ENCODE peak calls at places on chromosomes 5 and 9, in eight cellular contexts. C is body of pancreas; R is left ventricle myocardium inferior; X is ovary; Y is left lung; F is CD8-positive, alpha-beta T cell; P is K562; J is hepatocyte. S is an unnamed sample.
A peak's percentile ranks its signal among the peaks of the same experiment; 100 is the strongest.

GRCh38 chr9:38017149-38017884 is 51.7 kb downstream of the SHB start:
- DNase-seq in C (peak; percentile 72), R (peak; percentile 71), X (no peak), Y (peak; percentile 69), F (no peak), P (no peak), J (no peak), S (peak; percentile 83)

GRCh38 chr5:111530298-111530740 is 18.0 kb upstream of the STARD4 start:
- DNase-seq in C (peak; percentile 16), R (peak; percentile 69), X (no peak), Y (peak; percentile 89), F (peak; percentile 64), P (peak; percentile 63), J (peak; percentile 76), S (peak; percentile 21)

GRCh38 chr9:127854169-127854833 is at the start of gene ENG:
- DNase-seq in C (peak; percentile 47), R (peak; percentile 90), X (peak; percentile 92), Y (peak; percentile 82), F (no peak), P (no peak), J (peak; percentile 55), S (peak; percentile 50)

GRCh38 chr5:156093024-156093423 is 233.9 kb upstream of the SGCD start:
- DNase-seq in C (no peak), R (no peak), X (no peak), Y (no peak), F (no peak), P (no peak), J (no peak), S (no peak)

GRCh38 chr9:75197521-75197920 is 109.2 kb downstream of the OSTF1 start:
- DNase-seq in C (no peak), R (no peak), X (no peak), Y (no peak), F (no peak), P (no peak), J (peak; percentile 13), S (no peak)

GRCh38 chr9:89597711-89598707 is 6.8 kb upstream of the GADD45G start:
- DNase-seq in C (peak; percentile 75), R (no peak), X (peak; percentile 60), Y (no peak), F (peak; percentile 26), P (peak; percentile 23), J (peak; percentile 78), S (no peak)

GRCh38 chr9:118959366-118959765 is 409.9 kb downstream of the BRINP1 start:
- DNase-seq in C (no peak), R (no peak), X (no peak), Y (no peak), F (no peak), P (no peak), J (no peak), S (no peak)

GRCh38 chr9:122228906-122229837 is at the start of gene LHX6:
- DNase-seq in C (no peak), R (no peak), X (no peak), Y (no peak), F (no peak), P (peak; percentile 82), J (no peak), S (no peak)

GRCh38 chr5:81417052-81417451 is 23.1 kb upstream of the ACOT12 start:
- DNase-seq in C (no peak), R (no peak), X (no peak), Y (no peak), F (no peak), P (no peak), J (no peak), S (no peak)

GRCh38 chr5:139882961-139883539 is 87.4 kb downstream of the PSD2 start:
- DNase-seq in C (no peak), R (no peak), X (no peak), Y (no peak), F (no peak), P (peak; percentile 32), J (peak; percentile 34), S (peak; percentile 80)

GRCh38 chr5:176727528-176727900 is 80.2 kb downstream of the TSPAN17 start:
- DNase-seq in C (no peak), R (no peak), X (no peak), Y (no peak), F (no peak), P (no peak), J (no peak), S (no peak)

GRCh38 chr9:134390537-134390936 is 64.3 kb downstream of the RXRA start:
- DNase-seq in C (no peak), R (no peak), X (no peak), Y (no peak), F (peak; percentile 43), P (no peak), J (no peak), S (no peak)
- H3K4me1 ChIP-seq in C (peaks cover 67% of the 10 kb centered on the region), R (peaks cover 98% of the 10 kb centered on the region), X (peaks cover 28% of the 10 kb centered on the region), Y (peaks cover 97% of the 10 kb centered on the region), F (peaks cover 52% of the 10 kb centered on the region), P (peaks cover 57% of the 10 kb centered on the region), J (peaks cover 32% of the 10 kb centered on the region), S (peaks cover 8% of the 10 kb centered on the region)

GRCh38 chr9:98008764-98009163 is 25.6 kb downstream of the ANP32B start:
- DNase-seq in C (no peak), R (no peak), X (no peak), Y (no peak), F (no peak), P (no peak), J (no peak), S (no peak)

GRCh38 chr9:98010450-98010849 is 27.3 kb downstream of the ANP32B start:
- DNase-seq in C (no peak), R (no peak), X (no peak), Y (no peak), F (no peak), P (peak; percentile 38), J (peak; percentile 56), S (no peak)

GRCh38 chr9:98009926-98010325 is 26.8 kb downstream of the ANP32B start:
- DNase-seq in C (no peak), R (no peak), X (no peak), Y (no peak), F (no peak), P (no peak), J (no peak), S (no peak)

GRCh38 chr9:98009437-98009836 is 26.3 kb downstream of the ANP32B start:
- DNase-seq in C (no peak), R (no peak), X (no peak), Y (no peak), F (no peak), P (no peak), J (no peak), S (no peak)

GRCh38 chr9:98011122-98011521 is 28.0 kb downstream of the ANP32B start:
- DNase-seq in C (no peak), R (no peak), X (no peak), Y (no peak), F (no peak), P (no peak), J (no peak), S (no peak)
- H3K4me3 ChIP-seq in C (no peak overlapping the region), R (no peak overlapping the region), X (no peak overlapping the region), Y (no peak overlapping the region), F (no peak overlapping the region), P (no peak overlapping the region), J (no peak overlapping the region), S (no peak overlapping the region)

GRCh38 chr5:109863752-109864151 is 174.0 kb downstream of the MAN2A1 start:
- DNase-seq in C (no peak), R (no peak), X (no peak), Y (no peak), F (no peak), P (no peak), J (no peak), S (no peak)

GRCh38 chr5:109868737-109869136 is 179.0 kb downstream of the MAN2A1 start:
- DNase-seq in C (no peak), R (no peak), X (no peak), Y (no peak), F (no peak), P (no peak), J (no peak), S (no peak)

GRCh38 chr5:109865636-109866035 is 175.9 kb downstream of the MAN2A1 start:
- DNase-seq in C (peak; percentile 32), R (no peak), X (no peak), Y (no peak), F (no peak), P (no peak), J (peak; percentile 14), S (no peak)

GRCh38 chr5:109862301-109862700 is 172.6 kb downstream of the MAN2A1 start:
- DNase-seq in C (no peak), R (no peak), X (no peak), Y (no peak), F (no peak), P (no peak), J (no peak), S (no peak)

DNA sequence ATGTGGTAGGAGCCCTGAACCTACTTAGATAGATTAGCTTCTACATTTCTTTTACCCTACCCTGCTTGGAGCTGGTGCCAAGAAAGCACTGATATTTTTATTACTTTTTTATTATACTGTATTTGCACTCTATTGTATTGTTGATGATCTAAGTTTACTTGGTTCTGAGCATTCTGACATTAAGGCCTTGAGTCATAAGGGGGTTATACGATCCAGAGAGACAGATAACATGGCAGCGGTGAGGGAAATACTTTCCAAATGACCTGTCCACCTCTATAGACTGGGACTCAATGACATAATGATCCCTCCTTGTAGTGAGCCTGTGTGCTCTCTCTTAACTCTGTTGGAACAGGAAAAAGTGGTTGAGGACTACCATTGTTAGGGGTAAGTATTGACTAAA is 176.3 kb downstream of the MAN2A1 start:
- DNase-seq in C (no peak), R (no peak), X (no peak), Y (no peak), F (no peak), P (no peak), J (no peak), S (no peak)
- H3K27ac ChIP-seq in C (peak overlapping the region; percentile 52), R (no peak overlapping the region), X (no peak overlapping the region), Y (no peak overlapping the region), F (no peak overlapping the region), P (peak overlapping the region; percentile 20), J (no peak overlapping the region), S (no peak overlapping the region)

DNA sequence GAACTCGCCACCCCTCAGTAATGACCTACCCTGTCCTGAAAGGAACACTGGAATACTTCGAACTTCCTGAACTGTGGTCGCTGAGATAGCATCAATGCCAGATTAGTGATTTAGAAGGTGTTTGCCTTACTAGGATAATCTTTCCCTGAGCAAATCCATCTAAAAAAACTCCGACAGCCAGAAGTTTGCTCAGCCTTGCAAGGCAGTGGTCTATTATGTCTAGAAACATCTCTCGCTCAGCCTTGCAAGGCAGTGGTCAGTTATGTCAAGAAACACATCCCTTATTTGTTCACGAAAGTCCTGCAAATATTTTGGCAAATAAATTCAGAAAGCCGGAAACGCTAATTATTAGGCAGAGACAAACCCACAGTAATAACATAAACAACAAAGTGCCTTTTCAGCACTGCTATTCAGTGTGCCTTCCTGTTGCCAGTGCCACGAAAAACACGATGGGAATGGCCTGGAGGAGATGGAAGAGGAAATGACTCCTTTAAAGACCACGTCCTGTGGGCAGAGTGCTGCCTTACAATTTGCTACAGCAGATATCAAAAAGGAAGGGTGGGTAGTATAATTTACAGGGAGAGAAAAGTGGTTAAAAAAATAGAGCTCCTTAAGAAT is 184.5 kb downstream of the GNAQ start:
- DNase-seq in C (no peak), R (no peak), X (no peak), Y (no peak), F (no peak), P (no peak), J (no peak), S (no peak)
- H3K4me1 ChIP-seq in C (peaks cover 12% of the 10 kb centered on the region), R (peaks cover 62% of the 10 kb centered on the region), X (peaks cover 11% of the 10 kb centered on the region), Y (peaks cover 97% of the 10 kb centered on the region), F (peaks cover 9% of the 10 kb centered on the region), P (no peaks in the 10 kb centered on the region), J (peaks cover 22% of the 10 kb centered on the region), S (peaks cover 6% of the 10 kb centered on the region)

S was measured in breast epithelium.